ENCODE peak calls at places on chromosomes 4 and X, in ten cellular contexts. J, X, D, C, K, V, Z, U, O and P are unnamed samples.

GRCh38 chrX:13396887-13397286 is 77.0 kb upstream of the ATXN3L start:
- DNase-seq in J (no peak), X (peak; percentile 64), D (peak; percentile 58), C (no peak), K (no peak), V (no peak), Z (no peak), U (no peak), O (peak; percentile 49), P (no peak)

GRCh38 chrX:23896983-23897382 is 10.8 kb downstream of the APOO start:
- DNase-seq in J (no peak), X (no peak), D (no peak), C (no peak), K (no peak), V (no peak), Z (no peak), U (no peak), O (no peak), P (no peak)

GRCh38 chr4:7210818-7211217 is 18.5 kb downstream of the SORCS2 start:
- DNase-seq in J (no peak), X (peak; percentile 81), D (peak; percentile 83), C (peak; percentile 66), K (peak; percentile 42), V (no peak), Z (no peak), U (no peak), O (peak; percentile 72), P (no peak)

GRCh38 chrX:64427787-64428186 is 32.5 kb upstream of the MTMR8 start:
- DNase-seq in J (no peak), X (no peak), D (no peak), C (no peak), K (no peak), V (no peak), Z (no peak), U (no peak), O (no peak), P (no peak)

GRCh38 chr4:26779674-26780073 is 81.0 kb upstream of the STIM2 start:
- DNase-seq in J (no peak), X (no peak), D (peak; percentile 53), C (no peak), K (peak; percentile 93), V (no peak), Z (no peak), U (no peak), O (peak; percentile 72), P (no peak)

GRCh38 chr4:40848251-40848650 is 98.5 kb downstream of the NSUN7 start:
- DNase-seq in J (no peak), X (no peak), D (no peak), C (no peak), K (no peak), V (no peak), Z (no peak), U (no peak), O (no peak), P (no peak)

GRCh38 chr4:85783483-85783882 is 308.5 kb downstream of the ARHGAP24 start:
- DNase-seq in J (no peak), X (no peak), D (peak; percentile 93), C (peak; percentile 85), K (no peak), V (no peak), Z (no peak), U (no peak), O (peak; percentile 95), P (no peak)

GRCh38 chrX:13080128-13080795 is 35.8 kb upstream of the FAM9C start:
- DNase-seq in J (no peak), X (no peak), D (no peak), C (no peak), K (no peak), V (no peak), Z (no peak), U (no peak), O (no peak), P (no peak)

GRCh38 chrX:48966796-48967579 is 4.7 kb downstream of the KCND1 start:
- DNase-seq in J (no peak), X (peak; percentile 66), D (peak; percentile 70), C (no peak), K (no peak), V (no peak), Z (no peak), U (no peak), O (peak; percentile 26), P (no peak)

GRCh38 chr4:7340553-7341433 is 93.9 kb downstream of the PSAPL1 start:
- DNase-seq in J (no peak), X (no peak), D (no peak), C (no peak), K (no peak), V (no peak), Z (no peak), U (no peak), O (no peak), P (no peak)

GRCh38 chr4:3857316-3857926 is 91.2 kb downstream of the ADRA2C start:
- DNase-seq in J (no peak), X (no peak), D (no peak), C (no peak), K (no peak), V (no peak), Z (no peak), U (no peak), O (no peak), P (no peak)

GRCh38 chr4:5409980-5410618 is 298.3 kb downstream of the EVC2 start:
- DNase-seq in J (no peak), X (no peak), D (peak; percentile 16), C (no peak), K (no peak), V (no peak), Z (no peak), U (no peak), O (no peak), P (no peak)

GRCh38 chr4:164937576-164938270 is 39.7 kb downstream of the TRIM61 start:
- DNase-seq in J (no peak), X (peak; percentile 4), D (no peak), C (no peak), K (no peak), V (no peak), Z (no peak), U (peak; percentile 67), O (peak; percentile 50), P (no peak)

GRCh38 chr4:115575851-115576250 is 462.4 kb upstream of the NDST4 start:
- DNase-seq in J (no peak), X (no peak), D (no peak), C (no peak), K (no peak), V (no peak), Z (no peak), U (no peak), O (no peak), P (no peak)

GRCh38 chr4:2068566-2068965 is 9.4 kb downstream of the NAT8L start:
- DNase-seq in J (no peak), X (no peak), D (no peak), C (no peak), K (no peak), V (no peak), Z (no peak), U (no peak), O (no peak), P (no peak)

GRCh38 chrX:119880552-119881437 is 9.2 kb downstream of the NDUFA1 start:
- DNase-seq in J (peak; percentile 48), X (peak; percentile 39), D (peak; percentile 56), C (no peak), K (peak; percentile 50), V (peak; percentile 27), Z (no peak), U (peak; percentile 11), O (peak; percentile 68), P (peak; percentile 4)

GRCh38 chr4:152160236-152160800 is 375.6 kb downstream of the FBXW7 start:
- DNase-seq in J (no peak), X (no peak), D (no peak), C (no peak), K (peak; percentile 21), V (no peak), Z (no peak), U (no peak), O (no peak), P (no peak)

GRCh38 chrX:56728752-56729151 is 291 bp upstream of the NBDY start:
- DNase-seq in J (no peak), X (peak; percentile 8), D (peak; percentile 18), C (no peak), K (no peak), V (peak; percentile 29), Z (no peak), U (no peak), O (peak; percentile 14), P (no peak)

GRCh38 chrX:97315939-97316338 is 432.2 kb downstream of the RPA4 start:
- DNase-seq in J (no peak), X (no peak), D (no peak), C (no peak), K (no peak), V (no peak), Z (no peak), U (no peak), O (no peak), P (no peak)

GRCh38 chrX:21764043-21764442 is 6.1 kb upstream of the SMPX start:
- DNase-seq in J (no peak), X (no peak), D (no peak), C (no peak), K (no peak), V (no peak), Z (no peak), U (no peak), O (no peak), P (no peak)

GRCh38 chr4:101651778-101652177 is 138.8 kb upstream of the BANK1 start:
- DNase-seq in J (no peak), X (no peak), D (no peak), C (no peak), K (no peak), V (no peak), Z (no peak), U (no peak), O (no peak), P (no peak)

GRCh38 chrX:19765628-19766027 is 121.8 kb downstream of the SH3KBP1 start:
- DNase-seq in J (no peak), X (no peak), D (no peak), C (no peak), K (no peak), V (no peak), Z (no peak), U (no peak), O (no peak), P (no peak)

GRCh38 chr4:79848329-79848728 is 224.7 kb downstream of the ANTXR2 start:
- DNase-seq in J (no peak), X (no peak), D (no peak), C (no peak), K (no peak), V (no peak), Z (no peak), U (no peak), O (no peak), P (no peak)

GRCh38 chr4:111013846-111014245 is 391.0 kb upstream of the PITX2 start:
- DNase-seq in J (no peak), X (no peak), D (no peak), C (no peak), K (no peak), V (no peak), Z (no peak), U (no peak), O (no peak), P (no peak)